ENCODE peak calls at places on chromosome 6, in nine cellular contexts. One of them, this sample, is unnamed.
A peak's percentile ranks its signal among the peaks of the same experiment; 100 is the strongest.

GRCh38 chr6:1848752-1849151 is 239.0 kb downstream of the FOXC1 start:
- DNase-seq in left ventricle myocardium inferior: no peak
- DNase-seq in body of pancreas: no peak
- DNase-seq in breast epithelium: no peak
- DNase-seq in lower lobe of right lung: no peak
- DNase-seq in CD8-positive, alpha-beta memory T cell: no peak
- DNase-seq in IMR-90: no peak
- DNase-seq in upper lobe of right lung: no peak
- DNase-seq in uterus: no peak
- DNase-seq in this sample: no peak

GRCh38 chr6:137264308-137265075 is 45.3 kb upstream of the IFNGR1 start:
- DNase-seq in left ventricle myocardium inferior: peak; percentile 37
- DNase-seq in body of pancreas: peak; percentile 16
- DNase-seq in breast epithelium: no peak
- DNase-seq in lower lobe of right lung: no peak
- DNase-seq in CD8-positive, alpha-beta memory T cell: no peak
- DNase-seq in IMR-90: no peak
- DNase-seq in upper lobe of right lung: no peak
- DNase-seq in uterus: no peak
- DNase-seq in this sample: no peak

GRCh38 chr6:131995924-131996323 is 44.8 kb upstream of the CCN2 start:
- DNase-seq in left ventricle myocardium inferior: no peak
- DNase-seq in body of pancreas: no peak
- DNase-seq in breast epithelium: no peak
- DNase-seq in lower lobe of right lung: no peak
- DNase-seq in CD8-positive, alpha-beta memory T cell: no peak
- DNase-seq in IMR-90: peak; percentile 94
- DNase-seq in upper lobe of right lung: no peak
- DNase-seq in uterus: no peak
- DNase-seq in this sample: no peak

GRCh38 chr6:17045581-17046322 is 56.1 kb upstream of the STMND1 start:
- DNase-seq in left ventricle myocardium inferior: no peak
- DNase-seq in body of pancreas: no peak
- DNase-seq in breast epithelium: no peak
- DNase-seq in lower lobe of right lung: no peak
- DNase-seq in CD8-positive, alpha-beta memory T cell: no peak
- DNase-seq in IMR-90: peak; percentile 69
- DNase-seq in upper lobe of right lung: no peak
- DNase-seq in uterus: no peak
- DNase-seq in this sample: no peak

GRCh38 chr6:119627908-119628669 is 278.5 kb upstream of the MAN1A1 start:
- DNase-seq in left ventricle myocardium inferior: no peak
- DNase-seq in body of pancreas: peak; percentile 30
- DNase-seq in breast epithelium: no peak
- DNase-seq in lower lobe of right lung: no peak
- DNase-seq in CD8-positive, alpha-beta memory T cell: no peak
- DNase-seq in IMR-90: peak; percentile 49
- DNase-seq in upper lobe of right lung: no peak
- DNase-seq in uterus: no peak
- DNase-seq in this sample: no peak

GRCh38 chr6:135438907-135439535 is 58.5 kb downstream of the AHI1 start:
- DNase-seq in left ventricle myocardium inferior: no peak
- DNase-seq in body of pancreas: no peak
- DNase-seq in breast epithelium: no peak
- DNase-seq in lower lobe of right lung: no peak
- DNase-seq in CD8-positive, alpha-beta memory T cell: no peak
- DNase-seq in IMR-90: peak; percentile 58
- DNase-seq in upper lobe of right lung: no peak
- DNase-seq in uterus: no peak
- DNase-seq in this sample: no peak

GRCh38 chr6:39088331-39088730 is 26.7 kb downstream of the SAYSD1 start:
- DNase-seq in left ventricle myocardium inferior: peak; percentile 36
- DNase-seq in body of pancreas: peak; percentile 48
- DNase-seq in breast epithelium: no peak
- DNase-seq in lower lobe of right lung: no peak
- DNase-seq in CD8-positive, alpha-beta memory T cell: no peak
- DNase-seq in IMR-90: peak; percentile 68
- DNase-seq in upper lobe of right lung: no peak
- DNase-seq in uterus: no peak
- DNase-seq in this sample: no peak

GRCh38 chr6:40535105-40535783 is 51.9 kb downstream of the LRFN2 start:
- DNase-seq in left ventricle myocardium inferior: no peak
- DNase-seq in body of pancreas: no peak
- DNase-seq in breast epithelium: no peak
- DNase-seq in lower lobe of right lung: no peak
- DNase-seq in CD8-positive, alpha-beta memory T cell: no peak
- DNase-seq in IMR-90: no peak
- DNase-seq in upper lobe of right lung: no peak
- DNase-seq in uterus: no peak
- DNase-seq in this sample: peak; percentile 33

GRCh38 chr6:79984261-79984660 is 20.2 kb upstream of the TTK start:
- DNase-seq in left ventricle myocardium inferior: no peak
- DNase-seq in body of pancreas: no peak
- DNase-seq in breast epithelium: no peak
- DNase-seq in lower lobe of right lung: no peak
- DNase-seq in CD8-positive, alpha-beta memory T cell: no peak
- DNase-seq in IMR-90: no peak
- DNase-seq in upper lobe of right lung: no peak
- DNase-seq in uterus: no peak
- DNase-seq in this sample: no peak

GRCh38 chr6:158938811-158939254 is 61.2 kb downstream of the RSPH3 start:
- DNase-seq in left ventricle myocardium inferior: no peak
- DNase-seq in body of pancreas: no peak
- DNase-seq in breast epithelium: no peak
- DNase-seq in lower lobe of right lung: no peak
- DNase-seq in CD8-positive, alpha-beta memory T cell: no peak
- DNase-seq in IMR-90: no peak
- DNase-seq in upper lobe of right lung: no peak
- DNase-seq in uterus: no peak
- DNase-seq in this sample: no peak

GRCh38 chr6:130377911-130378310 is 12.1 kb downstream of the TMEM200A start:
- DNase-seq in left ventricle myocardium inferior: no peak
- DNase-seq in body of pancreas: no peak
- DNase-seq in breast epithelium: no peak
- DNase-seq in lower lobe of right lung: no peak
- DNase-seq in CD8-positive, alpha-beta memory T cell: no peak
- DNase-seq in IMR-90: no peak
- DNase-seq in upper lobe of right lung: no peak
- DNase-seq in uterus: no peak
- DNase-seq in this sample: no peak

GRCh38 chr6:105202486-105202885 is 22.7 kb upstream of the POPDC3 start:
- DNase-seq in left ventricle myocardium inferior: no peak
- DNase-seq in body of pancreas: no peak
- DNase-seq in breast epithelium: no peak
- DNase-seq in lower lobe of right lung: no peak
- DNase-seq in CD8-positive, alpha-beta memory T cell: no peak
- DNase-seq in IMR-90: no peak
- DNase-seq in upper lobe of right lung: no peak
- DNase-seq in uterus: no peak
- DNase-seq in this sample: no peak

GRCh38 chr6:10478187-10479040 is 42.7 kb upstream of the GCNT2 start:
- DNase-seq in left ventricle myocardium inferior: no peak
- DNase-seq in body of pancreas: no peak
- DNase-seq in breast epithelium: no peak
- DNase-seq in lower lobe of right lung: no peak
- DNase-seq in CD8-positive, alpha-beta memory T cell: no peak
- DNase-seq in IMR-90: peak; percentile 42
- DNase-seq in upper lobe of right lung: no peak
- DNase-seq in uterus: no peak
- DNase-seq in this sample: no peak

GRCh38 chr6:35401514-35401913 is 50.6 kb upstream of the FANCE start:
- DNase-seq in left ventricle myocardium inferior: no peak
- DNase-seq in body of pancreas: peak; percentile 76
- DNase-seq in breast epithelium: no peak
- DNase-seq in lower lobe of right lung: peak; percentile 77
- DNase-seq in CD8-positive, alpha-beta memory T cell: no peak
- DNase-seq in IMR-90: no peak
- DNase-seq in upper lobe of right lung: peak; percentile 79
- DNase-seq in uterus: no peak
- DNase-seq in this sample: no peak

GRCh38 chr6:116424001-116424400 is 37.2 kb upstream of the CALHM6 start:
- DNase-seq in left ventricle myocardium inferior: no peak
- DNase-seq in body of pancreas: no peak
- DNase-seq in breast epithelium: no peak
- DNase-seq in lower lobe of right lung: no peak
- DNase-seq in CD8-positive, alpha-beta memory T cell: no peak
- DNase-seq in IMR-90: peak; percentile 78
- DNase-seq in upper lobe of right lung: no peak
- DNase-seq in uterus: no peak
- DNase-seq in this sample: no peak

GRCh38 chr6:116422238-116422637 is 38.9 kb upstream of the CALHM6 start:
- DNase-seq in left ventricle myocardium inferior: no peak
- DNase-seq in body of pancreas: no peak
- DNase-seq in breast epithelium: no peak
- DNase-seq in lower lobe of right lung: no peak
- DNase-seq in CD8-positive, alpha-beta memory T cell: no peak
- DNase-seq in IMR-90: no peak
- DNase-seq in upper lobe of right lung: no peak
- DNase-seq in uterus: no peak
- DNase-seq in this sample: no peak

GRCh38 chr6:116420341-116420740 is 40.8 kb upstream of the CALHM6 start:
- DNase-seq in left ventricle myocardium inferior: no peak
- DNase-seq in body of pancreas: no peak
- DNase-seq in breast epithelium: no peak
- DNase-seq in lower lobe of right lung: no peak
- DNase-seq in CD8-positive, alpha-beta memory T cell: no peak
- DNase-seq in IMR-90: no peak
- DNase-seq in upper lobe of right lung: no peak
- DNase-seq in uterus: no peak
- DNase-seq in this sample: no peak

GRCh38 chr6:116417661-116418060 is 43.5 kb upstream of the CALHM6 start:
- DNase-seq in left ventricle myocardium inferior: no peak
- DNase-seq in body of pancreas: no peak
- DNase-seq in breast epithelium: no peak
- DNase-seq in lower lobe of right lung: no peak
- DNase-seq in CD8-positive, alpha-beta memory T cell: no peak
- DNase-seq in IMR-90: no peak
- DNase-seq in upper lobe of right lung: no peak
- DNase-seq in uterus: no peak
- DNase-seq in this sample: no peak

GRCh38 chr6:116419069-116419468 is 42.1 kb upstream of the CALHM6 start:
- DNase-seq in left ventricle myocardium inferior: no peak
- DNase-seq in body of pancreas: no peak
- DNase-seq in breast epithelium: no peak
- DNase-seq in lower lobe of right lung: no peak
- DNase-seq in CD8-positive, alpha-beta memory T cell: no peak
- DNase-seq in IMR-90: peak; percentile 56
- DNase-seq in upper lobe of right lung: no peak
- DNase-seq in uterus: no peak
- DNase-seq in this sample: no peak
- H3K27ac ChIP-seq in left ventricle myocardium inferior: no peak overlapping the region
- H3K27ac ChIP-seq in body of pancreas: no peak overlapping the region
- H3K27ac ChIP-seq in breast epithelium: no peak overlapping the region
- H3K27ac ChIP-seq in lower lobe of right lung: no peak overlapping the region
- H3K27ac ChIP-seq in CD8-positive, alpha-beta memory T cell: no peak overlapping the region
- H3K27ac ChIP-seq in IMR-90: no peak overlapping the region
- H3K27ac ChIP-seq in upper lobe of right lung: no peak overlapping the region
- H3K27ac ChIP-seq in uterus: no peak overlapping the region
- H3K27ac ChIP-seq in this sample: no peak overlapping the region

GRCh38 chr6:49826743-49827406 is 39.5 kb downstream of the CRISP1 start:
- DNase-seq in left ventricle myocardium inferior: no peak
- DNase-seq in body of pancreas: no peak
- DNase-seq in breast epithelium: no peak
- DNase-seq in lower lobe of right lung: no peak
- DNase-seq in CD8-positive, alpha-beta memory T cell: no peak
- DNase-seq in IMR-90: no peak
- DNase-seq in upper lobe of right lung: no peak
- DNase-seq in uterus: no peak
- DNase-seq in this sample: no peak
- H3K4me3 ChIP-seq in left ventricle myocardium inferior: no peak overlapping the region
- H3K4me3 ChIP-seq in body of pancreas: no peak overlapping the region
- H3K4me3 ChIP-seq in breast epithelium: no peak overlapping the region
- H3K4me3 ChIP-seq in lower lobe of right lung: no peak overlapping the region
- H3K4me3 ChIP-seq in CD8-positive, alpha-beta memory T cell: no peak overlapping the region
- H3K4me3 ChIP-seq in IMR-90: no peak overlapping the region
- H3K4me3 ChIP-seq in upper lobe of right lung: no peak overlapping the region
- H3K4me3 ChIP-seq in uterus: no peak overlapping the region
- H3K4me3 ChIP-seq in this sample: no peak overlapping the region

GRCh38 chr6:133606833-133607232 is 282.1 kb upstream of the TCF21 start:
- DNase-seq in left ventricle myocardium inferior: no peak
- DNase-seq in body of pancreas: no peak
- DNase-seq in breast epithelium: no peak
- DNase-seq in lower lobe of right lung: no peak
- DNase-seq in CD8-positive, alpha-beta memory T cell: no peak
- DNase-seq in IMR-90: no peak
- DNase-seq in upper lobe of right lung: no peak
- DNase-seq in uterus: no peak
- DNase-seq in this sample: no peak

GRCh38 chr6:133610271-133610840 is 278.6 kb upstream of the TCF21 start:
- DNase-seq in left ventricle myocardium inferior: no peak
- DNase-seq in body of pancreas: no peak
- DNase-seq in breast epithelium: no peak
- DNase-seq in lower lobe of right lung: no peak
- DNase-seq in CD8-positive, alpha-beta memory T cell: no peak
- DNase-seq in IMR-90: peak; percentile 75
- DNase-seq in upper lobe of right lung: no peak
- DNase-seq in uterus: no peak
- DNase-seq in this sample: no peak

GRCh38 chr6:133609404-133610270 is 279.3 kb upstream of the TCF21 start:
- DNase-seq in left ventricle myocardium inferior: no peak
- DNase-seq in body of pancreas: no peak
- DNase-seq in breast epithelium: no peak
- DNase-seq in lower lobe of right lung: no peak
- DNase-seq in CD8-positive, alpha-beta memory T cell: no peak
- DNase-seq in IMR-90: peak; percentile 100
- DNase-seq in upper lobe of right lung: no peak
- DNase-seq in uterus: no peak
- DNase-seq in this sample: no peak

GRCh38 chr6:133610974-133611373 is 277.9 kb upstream of the TCF21 start:
- DNase-seq in left ventricle myocardium inferior: no peak
- DNase-seq in body of pancreas: no peak
- DNase-seq in breast epithelium: no peak
- DNase-seq in lower lobe of right lung: no peak
- DNase-seq in CD8-positive, alpha-beta memory T cell: no peak
- DNase-seq in IMR-90: no peak
- DNase-seq in upper lobe of right lung: no peak
- DNase-seq in uterus: no peak
- DNase-seq in this sample: no peak

DNA sequence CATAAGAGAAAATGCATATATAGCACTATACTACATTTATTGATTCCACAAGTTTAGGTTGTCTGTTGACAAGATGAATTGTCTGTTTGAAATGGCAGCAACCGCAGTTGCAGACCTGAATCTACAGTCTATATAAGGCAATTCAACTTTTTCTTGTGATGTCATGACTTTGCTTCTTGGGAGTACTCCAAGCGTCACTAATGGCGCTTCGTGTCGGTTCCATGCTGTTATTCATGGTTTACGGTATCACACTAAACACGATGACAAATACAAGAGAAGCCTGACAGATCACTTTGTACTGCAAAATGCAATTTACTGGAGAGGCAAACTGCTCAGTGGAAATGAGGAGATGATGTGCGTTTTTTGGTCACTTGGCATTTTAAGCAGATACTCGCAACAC is 280.3 kb upstream of the TCF21 start:
- DNase-seq in left ventricle myocardium inferior: no peak
- DNase-seq in body of pancreas: no peak
- DNase-seq in breast epithelium: no peak
- DNase-seq in lower lobe of right lung: no peak
- DNase-seq in CD8-positive, alpha-beta memory T cell: no peak
- DNase-seq in IMR-90: peak; percentile 83
- DNase-seq in upper lobe of right lung: no peak
- DNase-seq in uterus: no peak
- DNase-seq in this sample: no peak
- H3K27ac ChIP-seq in left ventricle myocardium inferior: no peak overlapping the region
- H3K27ac ChIP-seq in body of pancreas: no peak overlapping the region
- H3K27ac ChIP-seq in breast epithelium: no peak overlapping the region
- H3K27ac ChIP-seq in lower lobe of right lung: no peak overlapping the region
- H3K27ac ChIP-seq in CD8-positive, alpha-beta memory T cell: no peak overlapping the region
- H3K27ac ChIP-seq in IMR-90: peak overlapping the region; percentile 98
- H3K27ac ChIP-seq in upper lobe of right lung: no peak overlapping the region
- H3K27ac ChIP-seq in uterus: no peak overlapping the region
- H3K27ac ChIP-seq in this sample: no peak overlapping the region

GRCh38 chr6:28356666-28357020 is 6.9 kb downstream of the ZKSCAN3 start:
- DNase-seq in left ventricle myocardium inferior: no peak
- DNase-seq in body of pancreas: no peak
- DNase-seq in breast epithelium: no peak
- DNase-seq in lower lobe of right lung: no peak
- DNase-seq in CD8-positive, alpha-beta memory T cell: no peak
- DNase-seq in IMR-90: no peak
- DNase-seq in upper lobe of right lung: no peak
- DNase-seq in uterus: no peak
- DNase-seq in this sample: no peak
- H3K4me3 ChIP-seq in left ventricle myocardium inferior: peak overlapping the region; percentile 76
- H3K4me3 ChIP-seq in body of pancreas: no peak overlapping the region
- H3K4me3 ChIP-seq in breast epithelium: peak overlapping the region; percentile 78
- H3K4me3 ChIP-seq in lower lobe of right lung: no peak overlapping the region
- H3K4me3 ChIP-seq in CD8-positive, alpha-beta memory T cell: peak overlapping the region; percentile 75
- H3K4me3 ChIP-seq in IMR-90: no peak overlapping the region
- H3K4me3 ChIP-seq in upper lobe of right lung: no peak overlapping the region
- H3K4me3 ChIP-seq in uterus: no peak overlapping the region
- H3K4me3 ChIP-seq in this sample: no peak overlapping the region

This sample was measured in dorsolateral prefrontal cortex.